ENCODE peak calls at places on chromosomes 3 and 15, in six cellular contexts. X, N, J, G, B and V are unnamed samples.

GRCh38 chr3:165206454-165207266 is 10.5 kb upstream of the SLITRK3 start:
- DNase-seq in X (peak; percentile 16), N (peak; percentile 64), J (no peak), G (peak; percentile 80), B (peak; percentile 62), V (peak; percentile 55)

GRCh38 chr15:39684215-39684614 is 98.4 kb downstream of the FSIP1 start:
- DNase-seq in X (no peak), N (no peak), J (no peak), G (no peak), B (no peak), V (no peak)

GRCh38 chr3:149382091-149382467 is 4.6 kb upstream of the TM4SF1 start:
- DNase-seq in X (peak; percentile 63), N (no peak), J (no peak), G (peak; percentile 90), B (no peak), V (no peak)

GRCh38 chr3:38138347-38139190 is at the start of gene MYD88:
- DNase-seq in X (no peak), N (peak; percentile 74), J (peak; percentile 59), G (peak; percentile 43), B (peak; percentile 82), V (peak; percentile 97)

GRCh38 chr15:93024716-93025624 is 64.0 kb downstream of the RGMA start:
- DNase-seq in X (no peak), N (no peak), J (no peak), G (no peak), B (no peak), V (no peak)

GRCh38 chr15:45703670-45704328 is 69.0 kb downstream of the SQOR start:
- DNase-seq in X (no peak), N (no peak), J (no peak), G (no peak), B (no peak), V (no peak)

GRCh38 chr15:24856397-24857093 is 98.2 kb upstream of the SNRPN start:
- DNase-seq in X (peak; percentile 67), N (peak; percentile 87), J (no peak), G (no peak), B (no peak), V (no peak)

GRCh38 chr15:69697913-69698312 is 245.3 kb downstream of the RPLP1 start:
- DNase-seq in X (no peak), N (no peak), J (no peak), G (no peak), B (no peak), V (no peak)

GRCh38 chr3:138405486-138405885 is 28.9 kb upstream of the ESYT3 start:
- DNase-seq in X (no peak), N (no peak), J (no peak), G (no peak), B (no peak), V (no peak)

GRCh38 chr3:16798738-16799137 is 86.0 kb upstream of the PLCL2 start:
- DNase-seq in X (no peak), N (no peak), J (no peak), G (no peak), B (no peak), V (no peak)

GRCh38 chr3:11641683-11642407 is 1.9 kb downstream of the VGLL4 start:
- DNase-seq in X (peak; percentile 38), N (peak; percentile 76), J (no peak), G (peak; percentile 67), B (no peak), V (peak; percentile 35)

GRCh38 chr3:110738531-110738930 is 333.1 kb upstream of the NECTIN3 start:
- DNase-seq in X (no peak), N (no peak), J (no peak), G (no peak), B (no peak), V (no peak)

GRCh38 chr3:143865302-143865701 is 17.0 kb upstream of the SLC9A9 start:
- DNase-seq in X (no peak), N (no peak), J (no peak), G (peak; percentile 73), B (no peak), V (no peak)

GRCh38 chr3:108153451-108153981 is 62.7 kb upstream of the CD47 start:
- DNase-seq in X (peak; percentile 13), N (peak; percentile 43), J (no peak), G (peak; percentile 78), B (peak; percentile 36), V (peak; percentile 74)
- TF ChIP-seq CTCF in X (peak; percentile 48), N (peak; percentile 18), J (no peak), G (peak; percentile 60), B (no peak), V (peak; percentile 51)

GRCh38 chr3:52084216-52084945 is 28.0 kb upstream of the DUSP7 start:
- DNase-seq in X (no peak), N (no peak), J (no peak), G (no peak), B (no peak), V (no peak)
- TF ChIP-seq CTCF in X (no peak), N (no peak), J (no peak), G (no peak), B (no peak), V (no peak)

GRCh38 chr15:85870216-85871014 is 75.7 kb upstream of the KLHL25 start:
- DNase-seq in X (no peak), N (no peak), J (no peak), G (no peak), B (no peak), V (no peak)

GRCh38 chr15:85867250-85867649 is 72.5 kb upstream of the KLHL25 start:
- DNase-seq in X (no peak), N (no peak), J (no peak), G (no peak), B (no peak), V (no peak)

GRCh38 chr15:85860394-85861161 is 65.9 kb upstream of the KLHL25 start:
- DNase-seq in X (no peak), N (no peak), J (no peak), G (no peak), B (no peak), V (no peak)

GRCh38 chr15:85869124-85869523 is 74.4 kb upstream of the KLHL25 start:
- DNase-seq in X (no peak), N (no peak), J (no peak), G (no peak), B (no peak), V (no peak)

GRCh38 chr15:85865070-85865684 is 70.5 kb upstream of the KLHL25 start:
- DNase-seq in X (no peak), N (peak; percentile 38), J (no peak), G (peak; percentile 48), B (no peak), V (peak; percentile 14)
- TF ChIP-seq CTCF in X (peak; percentile 70), N (peak; percentile 49), J (peak; percentile 43), G (peak; percentile 66), B (no peak), V (peak; percentile 44)

GRCh38 chr3:186786810-186787375 is 3.5 kb downstream of the EIF4A2 start:
- DNase-seq in X (no peak), N (no peak), J (no peak), G (no peak), B (no peak), V (no peak)

GRCh38 chr3:186789554-186790260 is 6.3 kb downstream of the EIF4A2 start:
- DNase-seq in X (no peak), N (no peak), J (no peak), G (peak; percentile 39), B (no peak), V (no peak)

GRCh38 chr3:186788482-186789370 is 5.3 kb downstream of the EIF4A2 start:
- DNase-seq in X (no peak), N (no peak), J (no peak), G (no peak), B (no peak), V (no peak)

GRCh38 chr3:186787642-186788481 is 4.5 kb downstream of the EIF4A2 start:
- DNase-seq in X (no peak), N (no peak), J (no peak), G (no peak), B (no peak), V (no peak)

DNA sequence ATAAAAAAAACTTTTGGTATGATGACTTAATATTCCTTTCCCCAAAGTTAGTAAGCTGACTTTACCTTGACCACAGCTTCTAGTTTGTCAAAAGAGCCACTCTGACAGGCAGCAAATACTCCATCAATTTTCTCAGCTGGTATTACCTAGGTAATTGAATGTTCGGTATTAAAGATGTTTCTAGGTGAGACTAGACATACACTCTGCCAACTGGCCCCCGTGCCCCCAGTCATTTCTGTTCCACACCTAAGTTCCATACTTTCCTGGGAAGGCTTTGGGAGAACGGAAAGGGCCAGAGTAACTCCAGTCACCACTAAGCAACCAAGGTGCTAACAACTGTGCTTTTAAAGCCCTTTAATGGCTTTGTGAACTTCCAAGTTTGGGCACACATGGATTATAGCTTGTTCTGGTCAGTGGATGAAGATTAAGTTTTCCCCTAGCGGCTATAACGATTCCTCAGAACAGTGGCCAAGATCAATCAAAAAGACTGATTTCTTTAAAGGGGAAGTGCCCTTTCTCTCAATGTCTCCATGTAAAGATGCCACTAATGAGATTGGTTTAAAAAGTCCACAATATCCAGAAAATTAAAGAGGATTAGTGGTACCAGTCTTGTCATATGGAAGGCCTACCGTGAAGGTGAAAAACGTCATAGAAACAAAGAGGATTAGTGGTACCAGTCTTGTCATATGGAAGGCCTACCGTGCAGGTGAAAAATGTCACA is 7.0 kb downstream of the EIF4A2 start:
- DNase-seq in X (no peak), N (peak; percentile 50), J (no peak), G (peak; percentile 72), B (no peak), V (peak; percentile 21)
- TF ChIP-seq CTCF in X (no peak), N (peak; percentile 4), J (no peak), G (peak; percentile 28), B (no peak), V (no peak)

GRCh38 chr15:50876989-50877360 is 31.5 kb upstream of the AP4E1 start:
- DNase-seq in X (peak; percentile 91), N (peak; percentile 90), J (no peak), G (peak; percentile 89), B (peak; percentile 49), V (peak; percentile 77)
- TF ChIP-seq CTCF in X (peak; percentile 99), N (peak; percentile 89), J (peak; percentile 98), G (peak; percentile 99), B (peak; percentile 76), V (peak; percentile 99)